ENCODE peak calls at places on chromosomes 16 and 17, in nine cellular contexts. One of them, this sample, is unnamed.

GRCh38 chr17:68317458-68317857 is 26.2 kb downstream of the ARSG start:
- DNase-seq in uterus: no peak
- DNase-seq in tibial nerve: no peak
- DNase-seq in fibroblast of lung: no peak
- DNase-seq in Panc1: no peak
- DNase-seq in AG04450: no peak
- DNase-seq in cardiac muscle cell: no peak
- DNase-seq in mammary epithelial cell: no peak
- DNase-seq in heart left ventricle: no peak
- DNase-seq in this sample: no peak

GRCh38 chr17:975321-975982 is 4.1 kb downstream of the NXN start:
- DNase-seq in uterus: no peak
- DNase-seq in tibial nerve: no peak
- DNase-seq in fibroblast of lung: no peak
- DNase-seq in Panc1: no peak
- DNase-seq in AG04450: no peak
- DNase-seq in cardiac muscle cell: no peak
- DNase-seq in mammary epithelial cell: no peak
- DNase-seq in heart left ventricle: no peak
- DNase-seq in this sample: peak; percentile 20

GRCh38 chr17:29004081-29004692 is 1.6 kb downstream of the SEZ6 start:
- DNase-seq in uterus: no peak
- DNase-seq in tibial nerve: no peak
- DNase-seq in fibroblast of lung: peak; percentile 15
- DNase-seq in Panc1: no peak
- DNase-seq in AG04450: peak; percentile 3
- DNase-seq in cardiac muscle cell: peak; percentile 42
- DNase-seq in mammary epithelial cell: peak; percentile 14
- DNase-seq in heart left ventricle: peak; percentile 32
- DNase-seq in this sample: peak; percentile 7

GRCh38 chr16:3953728-3954410 is 73.4 kb upstream of the CREBBP start:
- DNase-seq in uterus: no peak
- DNase-seq in tibial nerve: no peak
- DNase-seq in fibroblast of lung: no peak
- DNase-seq in Panc1: no peak
- DNase-seq in AG04450: no peak
- DNase-seq in cardiac muscle cell: no peak
- DNase-seq in mammary epithelial cell: no peak
- DNase-seq in heart left ventricle: no peak
- DNase-seq in this sample: no peak

GRCh38 chr17:3641717-3642486 is 5.3 kb downstream of the CTNS start:
- DNase-seq in uterus: no peak
- DNase-seq in tibial nerve: no peak
- DNase-seq in fibroblast of lung: no peak
- DNase-seq in Panc1: no peak
- DNase-seq in AG04450: no peak
- DNase-seq in cardiac muscle cell: peak; percentile 57
- DNase-seq in mammary epithelial cell: no peak
- DNase-seq in heart left ventricle: no peak
- DNase-seq in this sample: no peak

GRCh38 chr16:89727406-89728120 is 6.2 kb downstream of the ZNF276 start:
- DNase-seq in uterus: no peak
- DNase-seq in tibial nerve: no peak
- DNase-seq in fibroblast of lung: no peak
- DNase-seq in Panc1: no peak
- DNase-seq in AG04450: no peak
- DNase-seq in cardiac muscle cell: no peak
- DNase-seq in mammary epithelial cell: no peak
- DNase-seq in heart left ventricle: no peak
- DNase-seq in this sample: no peak

GRCh38 chr16:89018605-89019158 is 41.7 kb upstream of the CBFA2T3 start:
- DNase-seq in uterus: no peak
- DNase-seq in tibial nerve: no peak
- DNase-seq in fibroblast of lung: no peak
- DNase-seq in Panc1: no peak
- DNase-seq in AG04450: no peak
- DNase-seq in cardiac muscle cell: no peak
- DNase-seq in mammary epithelial cell: no peak
- DNase-seq in heart left ventricle: no peak
- DNase-seq in this sample: no peak

GRCh38 chr16:14458576-14458975 is 171.5 kb downstream of the PARN start:
- DNase-seq in uterus: no peak
- DNase-seq in tibial nerve: no peak
- DNase-seq in fibroblast of lung: no peak
- DNase-seq in Panc1: no peak
- DNase-seq in AG04450: no peak
- DNase-seq in cardiac muscle cell: no peak
- DNase-seq in mammary epithelial cell: no peak
- DNase-seq in heart left ventricle: no peak
- DNase-seq in this sample: no peak

GRCh38 chr16:54066451-54067056 is 220.0 kb downstream of the IRX3 start:
- DNase-seq in uterus: no peak
- DNase-seq in tibial nerve: no peak
- DNase-seq in fibroblast of lung: no peak
- DNase-seq in Panc1: no peak
- DNase-seq in AG04450: no peak
- DNase-seq in cardiac muscle cell: no peak
- DNase-seq in mammary epithelial cell: peak; percentile 36
- DNase-seq in heart left ventricle: no peak
- DNase-seq in this sample: no peak

GRCh38 chr16:15993946-15994665 is 44.7 kb downstream of the ABCC1 start:
- DNase-seq in uterus: no peak
- DNase-seq in tibial nerve: no peak
- DNase-seq in fibroblast of lung: peak; percentile 87
- DNase-seq in Panc1: no peak
- DNase-seq in AG04450: no peak
- DNase-seq in cardiac muscle cell: peak; percentile 54
- DNase-seq in mammary epithelial cell: no peak
- DNase-seq in heart left ventricle: no peak
- DNase-seq in this sample: peak; percentile 11

GRCh38 chr17:69959291-69959690 is 115.7 kb upstream of the KCNJ16 start:
- DNase-seq in uterus: no peak
- DNase-seq in tibial nerve: no peak
- DNase-seq in fibroblast of lung: no peak
- DNase-seq in Panc1: no peak
- DNase-seq in AG04450: no peak
- DNase-seq in cardiac muscle cell: no peak
- DNase-seq in mammary epithelial cell: no peak
- DNase-seq in heart left ventricle: no peak
- DNase-seq in this sample: no peak

GRCh38 chr17:33234930-33235685 is 58.0 kb downstream of the ASIC2 start:
- DNase-seq in uterus: peak; percentile 77
- DNase-seq in tibial nerve: peak; percentile 15
- DNase-seq in fibroblast of lung: peak; percentile 95
- DNase-seq in Panc1: peak; percentile 60
- DNase-seq in AG04450: peak; percentile 79
- DNase-seq in cardiac muscle cell: peak; percentile 88
- DNase-seq in mammary epithelial cell: peak; percentile 97
- DNase-seq in heart left ventricle: peak; percentile 36
- DNase-seq in this sample: no peak

GRCh38 chr16:2976201-2976600 is 4.0 kb downstream of the PKMYT1 start:
- DNase-seq in uterus: no peak
- DNase-seq in tibial nerve: no peak
- DNase-seq in fibroblast of lung: no peak
- DNase-seq in Panc1: no peak
- DNase-seq in AG04450: no peak
- DNase-seq in cardiac muscle cell: no peak
- DNase-seq in mammary epithelial cell: no peak
- DNase-seq in heart left ventricle: no peak
- DNase-seq in this sample: peak; percentile 28

GRCh38 chr16:1048442-1049112 is 24.0 kb upstream of the SSTR5 start:
- DNase-seq in uterus: no peak
- DNase-seq in tibial nerve: peak; percentile 53
- DNase-seq in fibroblast of lung: peak; percentile 9
- DNase-seq in Panc1: no peak
- DNase-seq in AG04450: no peak
- DNase-seq in cardiac muscle cell: peak; percentile 61
- DNase-seq in mammary epithelial cell: no peak
- DNase-seq in heart left ventricle: peak; percentile 79
- DNase-seq in this sample: peak; percentile 59

DNA sequence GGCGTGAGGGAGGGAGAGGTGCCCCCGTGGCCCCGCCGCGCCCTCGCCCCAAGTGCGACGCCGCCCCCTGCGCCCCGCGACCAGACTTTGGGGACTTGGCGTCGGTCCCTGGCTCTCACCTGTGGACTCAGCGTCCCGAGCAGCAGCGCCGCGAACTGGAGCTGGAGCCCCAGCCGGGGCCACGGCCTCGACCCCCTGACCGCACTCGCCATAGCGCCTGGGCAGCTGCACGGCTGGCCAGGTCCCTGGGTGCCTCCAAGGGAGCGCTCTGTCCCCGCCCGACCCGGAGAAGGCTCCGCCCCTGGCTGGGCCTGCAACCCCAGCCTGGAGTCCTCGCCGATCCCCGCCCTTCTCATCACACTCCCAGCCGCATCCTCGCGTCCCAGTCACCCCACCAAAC is at the start of gene ERN2:
- DNase-seq in uterus: no peak
- DNase-seq in tibial nerve: no peak
- DNase-seq in fibroblast of lung: no peak
- DNase-seq in Panc1: no peak
- DNase-seq in AG04450: no peak
- DNase-seq in cardiac muscle cell: no peak
- DNase-seq in mammary epithelial cell: no peak
- DNase-seq in heart left ventricle: no peak
- DNase-seq in this sample: no peak
- H3K27ac ChIP-seq in uterus: no peak within 1 kb of the TSS
- H3K27ac ChIP-seq in tibial nerve: no peak within 1 kb of the TSS
- H3K27ac ChIP-seq in fibroblast of lung: no peak within 1 kb of the TSS
- H3K27ac ChIP-seq in Panc1: no peak within 1 kb of the TSS
- H3K27ac ChIP-seq in AG04450: no peak within 1 kb of the TSS
- H3K27ac ChIP-seq in cardiac muscle cell: no peak within 1 kb of the TSS
- H3K27ac ChIP-seq in mammary epithelial cell: no peak within 1 kb of the TSS
- H3K27ac ChIP-seq in heart left ventricle: no peak within 1 kb of the TSS
- H3K27ac ChIP-seq in this sample: no peak within 1 kb of the TSS

DNA sequence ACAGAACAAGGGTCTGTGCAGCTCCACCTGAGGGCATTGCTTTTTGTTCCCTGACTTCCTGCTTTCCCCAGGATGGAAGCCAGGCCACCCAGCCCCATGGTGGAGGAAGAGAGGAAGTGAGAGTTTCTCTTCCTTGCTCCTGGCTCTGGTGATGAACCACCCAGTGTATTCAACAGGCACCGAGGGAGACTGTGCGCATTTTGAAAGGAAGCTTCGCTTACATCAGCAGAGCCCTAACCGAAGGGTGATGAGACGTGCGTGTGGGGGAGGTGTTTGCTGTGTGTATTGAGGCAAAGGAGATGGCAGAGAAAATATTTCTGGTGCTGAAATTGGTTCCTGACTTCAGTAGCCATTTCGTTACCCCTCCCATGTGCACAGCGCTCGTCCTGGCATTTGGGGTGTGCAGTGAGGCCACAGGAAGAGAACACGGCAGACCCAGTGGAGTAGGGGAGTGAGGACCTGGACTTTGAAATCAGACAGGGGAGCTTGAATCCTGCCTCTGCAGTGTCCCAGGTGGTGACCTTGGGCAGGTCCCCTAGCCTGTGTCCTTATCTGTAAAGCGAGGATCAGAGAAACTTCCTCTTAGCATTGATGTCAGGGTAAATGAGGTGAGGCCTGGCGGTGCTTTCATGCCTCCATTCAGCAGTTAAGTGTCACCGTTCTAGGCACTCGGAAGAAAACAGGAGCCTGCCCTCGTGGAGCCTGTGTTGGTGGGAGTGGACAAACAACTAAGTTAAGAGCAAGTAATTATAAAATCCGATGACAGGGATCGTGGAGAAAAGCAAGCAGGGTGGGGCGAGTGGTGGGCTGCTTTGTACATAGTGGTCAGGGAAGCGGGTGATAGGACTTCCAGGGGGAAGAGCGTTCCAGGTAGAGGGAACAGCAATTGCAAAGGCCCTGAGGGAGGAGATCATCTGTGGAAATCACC is 7.4 kb downstream of the CMIP start:
- DNase-seq in uterus: no peak
- DNase-seq in tibial nerve: no peak
- DNase-seq in fibroblast of lung: no peak
- DNase-seq in Panc1: no peak
- DNase-seq in AG04450: no peak
- DNase-seq in cardiac muscle cell: peak; percentile 36
- DNase-seq in mammary epithelial cell: no peak
- DNase-seq in heart left ventricle: peak; percentile 61
- DNase-seq in this sample: peak; percentile 28
- H3K27ac ChIP-seq in uterus: peak overlapping the region; percentile 27
- H3K27ac ChIP-seq in tibial nerve: no peak overlapping the region
- H3K27ac ChIP-seq in fibroblast of lung: no peak overlapping the region
- H3K27ac ChIP-seq in Panc1: peak overlapping the region; percentile 79
- H3K27ac ChIP-seq in AG04450: no peak overlapping the region
- H3K27ac ChIP-seq in cardiac muscle cell: peak overlapping the region; percentile 42
- H3K27ac ChIP-seq in mammary epithelial cell: no peak overlapping the region
- H3K27ac ChIP-seq in heart left ventricle: peak overlapping the region; percentile 53
- H3K27ac ChIP-seq in this sample: no peak overlapping the region

GRCh38 chr17:77667478-77667877 is 291.0 kb upstream of the TNRC6C start:
- DNase-seq in uterus: no peak
- DNase-seq in tibial nerve: no peak
- DNase-seq in fibroblast of lung: no peak
- DNase-seq in Panc1: no peak
- DNase-seq in AG04450: no peak
- DNase-seq in cardiac muscle cell: no peak
- DNase-seq in mammary epithelial cell: no peak
- DNase-seq in heart left ventricle: no peak
- DNase-seq in this sample: no peak
- H3K27ac ChIP-seq in uterus: no peak overlapping the region
- H3K27ac ChIP-seq in tibial nerve: no peak overlapping the region
- H3K27ac ChIP-seq in fibroblast of lung: no peak overlapping the region
- H3K27ac ChIP-seq in Panc1: no peak overlapping the region
- H3K27ac ChIP-seq in AG04450: no peak overlapping the region
- H3K27ac ChIP-seq in cardiac muscle cell: no peak overlapping the region
- H3K27ac ChIP-seq in mammary epithelial cell: no peak overlapping the region
- H3K27ac ChIP-seq in heart left ventricle: no peak overlapping the region
- H3K27ac ChIP-seq in this sample: no peak overlapping the region

GRCh38 chr17:80908776-80909175 is 82.9 kb upstream of the CHMP6 start:
- DNase-seq in uterus: no peak
- DNase-seq in tibial nerve: no peak
- DNase-seq in fibroblast of lung: no peak
- DNase-seq in Panc1: no peak
- DNase-seq in AG04450: no peak
- DNase-seq in cardiac muscle cell: no peak
- DNase-seq in mammary epithelial cell: no peak
- DNase-seq in heart left ventricle: no peak
- DNase-seq in this sample: no peak

GRCh38 chr17:80907281-80907680 is 84.4 kb upstream of the CHMP6 start:
- DNase-seq in uterus: no peak
- DNase-seq in tibial nerve: no peak
- DNase-seq in fibroblast of lung: no peak
- DNase-seq in Panc1: no peak
- DNase-seq in AG04450: no peak
- DNase-seq in cardiac muscle cell: no peak
- DNase-seq in mammary epithelial cell: no peak
- DNase-seq in heart left ventricle: no peak
- DNase-seq in this sample: no peak

GRCh38 chr17:80908206-80908605 is 83.4 kb upstream of the CHMP6 start:
- DNase-seq in uterus: no peak
- DNase-seq in tibial nerve: no peak
- DNase-seq in fibroblast of lung: no peak
- DNase-seq in Panc1: no peak
- DNase-seq in AG04450: no peak
- DNase-seq in cardiac muscle cell: no peak
- DNase-seq in mammary epithelial cell: no peak
- DNase-seq in heart left ventricle: no peak
- DNase-seq in this sample: no peak

GRCh38 chr17:80910043-80910442 is 81.6 kb upstream of the CHMP6 start:
- DNase-seq in uterus: no peak
- DNase-seq in tibial nerve: no peak
- DNase-seq in fibroblast of lung: no peak
- DNase-seq in Panc1: no peak
- DNase-seq in AG04450: no peak
- DNase-seq in cardiac muscle cell: no peak
- DNase-seq in mammary epithelial cell: no peak
- DNase-seq in heart left ventricle: no peak
- DNase-seq in this sample: no peak

GRCh38 chr17:80909635-80910034 is 82.0 kb upstream of the CHMP6 start:
- DNase-seq in uterus: no peak
- DNase-seq in tibial nerve: no peak
- DNase-seq in fibroblast of lung: no peak
- DNase-seq in Panc1: no peak
- DNase-seq in AG04450: no peak
- DNase-seq in cardiac muscle cell: no peak
- DNase-seq in mammary epithelial cell: no peak
- DNase-seq in heart left ventricle: no peak
- DNase-seq in this sample: no peak
- H3K27ac ChIP-seq in uterus: no peak overlapping the region
- H3K27ac ChIP-seq in tibial nerve: no peak overlapping the region
- H3K27ac ChIP-seq in fibroblast of lung: no peak overlapping the region
- H3K27ac ChIP-seq in Panc1: no peak overlapping the region
- H3K27ac ChIP-seq in AG04450: no peak overlapping the region
- H3K27ac ChIP-seq in cardiac muscle cell: no peak overlapping the region
- H3K27ac ChIP-seq in mammary epithelial cell: no peak overlapping the region
- H3K27ac ChIP-seq in heart left ventricle: no peak overlapping the region
- H3K27ac ChIP-seq in this sample: no peak overlapping the region